ENCODE peak calls at places on chromosome 11, in six cellular contexts. One of them, this sample, is unnamed.
A peak's percentile ranks its signal among the peaks of the same experiment; 100 is the strongest.

GRCh38 chr11:130606781-130607511 is 158.5 kb downstream of the ADAMTS15 start:
- DNase-seq in kidney epithelial cell: no peak
- DNase-seq in keratinocyte: no peak
- DNase-seq in endothelial cell of umbilical vein: no peak
- DNase-seq in left ventricle myocardium inferior: peak; percentile 52
- DNase-seq in foreskin keratinocyte: no peak
- DNase-seq in this sample: no peak

GRCh38 chr11:102842930-102843329 is 479 bp downstream of the MMP3 start:
- DNase-seq in endothelial cell of umbilical vein: no peak
- DNase-seq in foreskin keratinocyte: no peak
- DNase-seq in keratinocyte: no peak
- DNase-seq in left ventricle myocardium inferior: no peak
- DNase-seq in kidney epithelial cell: no peak
- DNase-seq in this sample: no peak

GRCh38 chr11:35330924-35331323 is 88.4 kb downstream of the SLC1A2 start:
- DNase-seq in keratinocyte: no peak
- DNase-seq in endothelial cell of umbilical vein: no peak
- DNase-seq in kidney epithelial cell: no peak
- DNase-seq in foreskin keratinocyte: no peak
- DNase-seq in left ventricle myocardium inferior: no peak
- DNase-seq in this sample: no peak

GRCh38 chr11:42244376-42244775 is 784.9 kb upstream of the LRRC4C start:
- DNase-seq in foreskin keratinocyte: no peak
- DNase-seq in endothelial cell of umbilical vein: no peak
- DNase-seq in kidney epithelial cell: no peak
- DNase-seq in left ventricle myocardium inferior: no peak
- DNase-seq in keratinocyte: no peak
- DNase-seq in this sample: no peak

GRCh38 chr11:83007909-83008580 is 63.7 kb downstream of the RAB30 start:
- DNase-seq in left ventricle myocardium inferior: peak; percentile 55
- DNase-seq in keratinocyte: no peak
- DNase-seq in foreskin keratinocyte: no peak
- DNase-seq in kidney epithelial cell: no peak
- DNase-seq in endothelial cell of umbilical vein: peak; percentile 94
- DNase-seq in this sample: no peak

GRCh38 chr11:59267196-59267595 is 54.5 kb upstream of the MPEG1 start:
- DNase-seq in left ventricle myocardium inferior: no peak
- DNase-seq in foreskin keratinocyte: no peak
- DNase-seq in keratinocyte: no peak
- DNase-seq in kidney epithelial cell: peak; percentile 10
- DNase-seq in endothelial cell of umbilical vein: no peak
- DNase-seq in this sample: no peak

GRCh38 chr11:131662310-131662709 is 291.9 kb downstream of the NTM start:
- DNase-seq in kidney epithelial cell: no peak
- DNase-seq in left ventricle myocardium inferior: no peak
- DNase-seq in endothelial cell of umbilical vein: no peak
- DNase-seq in keratinocyte: no peak
- DNase-seq in foreskin keratinocyte: no peak
- DNase-seq in this sample: no peak

GRCh38 chr11:45933131-45933821 is 10.8 kb downstream of the LARGE2 start:
- DNase-seq in kidney epithelial cell: no peak
- DNase-seq in endothelial cell of umbilical vein: no peak
- DNase-seq in left ventricle myocardium inferior: peak; percentile 10
- DNase-seq in keratinocyte: no peak
- DNase-seq in foreskin keratinocyte: no peak
- DNase-seq in this sample: peak; percentile 40

GRCh38 chr11:123238297-123238696 is 43.2 kb upstream of the CLMP start:
- DNase-seq in left ventricle myocardium inferior: peak; percentile 32
- DNase-seq in endothelial cell of umbilical vein: no peak
- DNase-seq in keratinocyte: no peak
- DNase-seq in foreskin keratinocyte: no peak
- DNase-seq in kidney epithelial cell: no peak
- DNase-seq in this sample: no peak

GRCh38 chr11:118916842-118917388 is 8.8 kb downstream of the BCL9L start:
- DNase-seq in foreskin keratinocyte: no peak
- DNase-seq in kidney epithelial cell: no peak
- DNase-seq in left ventricle myocardium inferior: peak; percentile 75
- DNase-seq in endothelial cell of umbilical vein: no peak
- DNase-seq in keratinocyte: no peak
- DNase-seq in this sample: peak; percentile 39

GRCh38 chr11:44823920-44824704 is 97.3 kb downstream of the TSPAN18 start:
- DNase-seq in foreskin keratinocyte: no peak
- DNase-seq in kidney epithelial cell: no peak
- DNase-seq in keratinocyte: no peak
- DNase-seq in left ventricle myocardium inferior: no peak
- DNase-seq in endothelial cell of umbilical vein: peak; percentile 88
- DNase-seq in this sample: no peak

GRCh38 chr11:132858203-132858602 is 674.1 kb downstream of the OPCML start:
- DNase-seq in keratinocyte: no peak
- DNase-seq in kidney epithelial cell: no peak
- DNase-seq in endothelial cell of umbilical vein: no peak
- DNase-seq in foreskin keratinocyte: no peak
- DNase-seq in left ventricle myocardium inferior: no peak
- DNase-seq in this sample: peak; percentile 42

GRCh38 chr11:57637626-57638004 is 12.1 kb downstream of the YPEL4 start:
- DNase-seq in keratinocyte: no peak
- DNase-seq in foreskin keratinocyte: no peak
- DNase-seq in left ventricle myocardium inferior: no peak
- DNase-seq in kidney epithelial cell: no peak
- DNase-seq in endothelial cell of umbilical vein: no peak
- DNase-seq in this sample: no peak

GRCh38 chr11:95256204-95256819 is 25.3 kb upstream of the SESN3 start:
- DNase-seq in left ventricle myocardium inferior: no peak
- DNase-seq in kidney epithelial cell: no peak
- DNase-seq in keratinocyte: no peak
- DNase-seq in endothelial cell of umbilical vein: no peak
- DNase-seq in foreskin keratinocyte: peak; percentile 29
- DNase-seq in this sample: no peak

GRCh38 chr11:69985654-69986420 is 92.3 kb upstream of the ANO1 start:
- DNase-seq in foreskin keratinocyte: no peak
- DNase-seq in endothelial cell of umbilical vein: no peak
- DNase-seq in left ventricle myocardium inferior: no peak
- DNase-seq in kidney epithelial cell: no peak
- DNase-seq in keratinocyte: no peak
- DNase-seq in this sample: no peak

GRCh38 chr11:102118937-102119336 is 8.7 kb downstream of the YAP1 start:
- DNase-seq in keratinocyte: no peak
- DNase-seq in left ventricle myocardium inferior: no peak
- DNase-seq in endothelial cell of umbilical vein: no peak
- DNase-seq in kidney epithelial cell: no peak
- DNase-seq in foreskin keratinocyte: no peak
- DNase-seq in this sample: no peak

GRCh38 chr11:65066805-65067291 is 8.5 kb upstream of the NAALADL1 start:
- DNase-seq in endothelial cell of umbilical vein: no peak
- DNase-seq in foreskin keratinocyte: no peak
- DNase-seq in kidney epithelial cell: no peak
- DNase-seq in left ventricle myocardium inferior: no peak
- DNase-seq in keratinocyte: no peak
- DNase-seq in this sample: no peak

GRCh38 chr11:7571640-7572000 is 57.8 kb downstream of the PPFIBP2 start:
- DNase-seq in left ventricle myocardium inferior: peak; percentile 65
- DNase-seq in endothelial cell of umbilical vein: peak; percentile 78
- DNase-seq in keratinocyte: no peak
- DNase-seq in foreskin keratinocyte: no peak
- DNase-seq in kidney epithelial cell: no peak
- DNase-seq in this sample: peak; percentile 56

GRCh38 chr11:134597452-134597851 is 185.4 kb upstream of the B3GAT1 start:
- DNase-seq in foreskin keratinocyte: no peak
- DNase-seq in endothelial cell of umbilical vein: no peak
- DNase-seq in left ventricle myocardium inferior: no peak
- DNase-seq in kidney epithelial cell: no peak
- DNase-seq in keratinocyte: no peak
- DNase-seq in this sample: no peak

GRCh38 chr11:5803982-5804381 is 4.7 kb upstream of the OR52N2 start:
- DNase-seq in foreskin keratinocyte: no peak
- DNase-seq in endothelial cell of umbilical vein: no peak
- DNase-seq in left ventricle myocardium inferior: no peak
- DNase-seq in keratinocyte: no peak
- DNase-seq in kidney epithelial cell: no peak
- DNase-seq in this sample: no peak

GRCh38 chr11:9797300-9797699 is 133.4 kb downstream of the SWAP70 start:
- DNase-seq in kidney epithelial cell: no peak
- DNase-seq in foreskin keratinocyte: no peak
- DNase-seq in keratinocyte: no peak
- DNase-seq in left ventricle myocardium inferior: no peak
- DNase-seq in endothelial cell of umbilical vein: no peak
- DNase-seq in this sample: no peak

GRCh38 chr11:27025957-27026356 is 14.7 kb upstream of the BBOX1 start:
- DNase-seq in left ventricle myocardium inferior: no peak
- DNase-seq in foreskin keratinocyte: no peak
- DNase-seq in endothelial cell of umbilical vein: no peak
- DNase-seq in kidney epithelial cell: no peak
- DNase-seq in keratinocyte: no peak
- DNase-seq in this sample: no peak

GRCh38 chr11:114179234-114179941 is 116.8 kb upstream of the NNMT start:
- DNase-seq in kidney epithelial cell: no peak
- DNase-seq in keratinocyte: no peak
- DNase-seq in left ventricle myocardium inferior: peak; percentile 83
- DNase-seq in endothelial cell of umbilical vein: peak; percentile 97
- DNase-seq in foreskin keratinocyte: no peak
- DNase-seq in this sample: no peak
- H3K27me3 ChIP-seq in kidney epithelial cell: peaks cover 44% of the 10 kb centered on the region
- H3K27me3 ChIP-seq in keratinocyte: peaks cover 81% of the 10 kb centered on the region
- H3K27me3 ChIP-seq in left ventricle myocardium inferior: no peaks in the 10 kb centered on the region
- H3K27me3 ChIP-seq in endothelial cell of umbilical vein: no peaks in the 10 kb centered on the region
- H3K27me3 ChIP-seq in foreskin keratinocyte: peaks cover 75% of the 10 kb centered on the region
- H3K27me3 ChIP-seq in this sample: peaks cover 3% of the 10 kb centered on the region

GRCh38 chr11:78832226-78832947 is 257.7 kb upstream of the NARS2 start:
- DNase-seq in kidney epithelial cell: no peak
- DNase-seq in foreskin keratinocyte: no peak
- DNase-seq in endothelial cell of umbilical vein: no peak
- DNase-seq in left ventricle myocardium inferior: no peak
- DNase-seq in keratinocyte: no peak
- DNase-seq in this sample: no peak
- TF ChIP-seq CTCF in kidney epithelial cell: no peak
- TF ChIP-seq CTCF in foreskin keratinocyte: no peak
- TF ChIP-seq CTCF in endothelial cell of umbilical vein: no peak
- TF ChIP-seq CTCF in left ventricle myocardium inferior: no peak
- TF ChIP-seq CTCF in keratinocyte: peak; percentile 20
- TF ChIP-seq CTCF in this sample: peak; percentile 23

GRCh38 chr11:117701781-117702180 is 95.2 kb downstream of the DSCAML1 start:
- DNase-seq in kidney epithelial cell: no peak
- DNase-seq in keratinocyte: no peak
- DNase-seq in endothelial cell of umbilical vein: no peak
- DNase-seq in left ventricle myocardium inferior: no peak
- DNase-seq in foreskin keratinocyte: no peak
- DNase-seq in this sample: no peak
- H3K27me3 ChIP-seq in kidney epithelial cell: peaks cover 5% of the 10 kb centered on the region
- H3K27me3 ChIP-seq in keratinocyte: peaks cover 4% of the 10 kb centered on the region
- H3K27me3 ChIP-seq in endothelial cell of umbilical vein: no peaks in the 10 kb centered on the region
- H3K27me3 ChIP-seq in left ventricle myocardium inferior: no peaks in the 10 kb centered on the region
- H3K27me3 ChIP-seq in foreskin keratinocyte: peaks cover 15% of the 10 kb centered on the region
- H3K27me3 ChIP-seq in this sample: no peaks in the 10 kb centered on the region

DNA sequence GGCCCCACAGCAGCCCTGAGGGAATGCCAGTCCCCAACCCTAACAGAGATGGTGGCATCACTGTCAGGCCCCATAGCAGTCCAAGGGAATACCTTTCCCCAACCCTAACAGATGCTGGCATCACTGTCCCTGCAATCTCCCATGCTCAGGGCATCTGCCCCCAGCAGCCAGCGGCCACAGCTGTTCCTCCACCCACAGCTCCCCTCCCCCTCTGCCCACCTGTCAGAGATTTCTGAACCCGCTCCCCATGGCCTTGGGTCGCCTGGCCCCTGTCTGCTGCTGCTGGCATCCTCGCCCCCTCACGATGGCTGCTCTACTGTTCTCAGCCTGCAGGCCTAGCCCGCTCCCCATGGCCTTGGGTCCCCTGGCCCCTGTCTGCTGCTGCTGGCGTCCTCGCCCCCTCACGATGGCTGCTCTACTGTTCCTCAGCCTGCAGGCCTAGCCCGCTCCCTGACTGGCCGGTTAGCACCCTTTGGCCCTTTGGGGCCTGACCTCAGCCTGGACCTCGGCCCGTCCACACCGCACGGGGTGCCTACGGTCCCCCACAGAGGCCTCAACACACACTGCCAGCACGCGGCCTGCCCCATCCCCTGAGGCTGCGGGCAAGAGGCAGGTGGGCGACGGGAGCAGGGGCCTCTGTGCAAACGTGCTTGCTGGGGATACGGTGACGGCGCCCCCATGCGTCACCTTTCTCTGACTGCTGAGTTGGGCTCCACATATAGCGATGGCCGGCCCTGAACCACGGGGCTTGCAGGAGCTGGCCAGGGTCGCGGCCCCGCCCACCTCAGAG is 20.7 kb downstream of the CHID1 start:
- DNase-seq in kidney epithelial cell: no peak
- DNase-seq in left ventricle myocardium inferior: no peak
- DNase-seq in foreskin keratinocyte: no peak
- DNase-seq in endothelial cell of umbilical vein: no peak
- DNase-seq in keratinocyte: no peak
- DNase-seq in this sample: no peak
- TF ChIP-seq CTCF in kidney epithelial cell: no peak
- TF ChIP-seq CTCF in left ventricle myocardium inferior: no peak
- TF ChIP-seq CTCF in foreskin keratinocyte: no peak
- TF ChIP-seq CTCF in endothelial cell of umbilical vein: no peak
- TF ChIP-seq CTCF in keratinocyte: no peak
- TF ChIP-seq CTCF in this sample: no peak

DNA sequence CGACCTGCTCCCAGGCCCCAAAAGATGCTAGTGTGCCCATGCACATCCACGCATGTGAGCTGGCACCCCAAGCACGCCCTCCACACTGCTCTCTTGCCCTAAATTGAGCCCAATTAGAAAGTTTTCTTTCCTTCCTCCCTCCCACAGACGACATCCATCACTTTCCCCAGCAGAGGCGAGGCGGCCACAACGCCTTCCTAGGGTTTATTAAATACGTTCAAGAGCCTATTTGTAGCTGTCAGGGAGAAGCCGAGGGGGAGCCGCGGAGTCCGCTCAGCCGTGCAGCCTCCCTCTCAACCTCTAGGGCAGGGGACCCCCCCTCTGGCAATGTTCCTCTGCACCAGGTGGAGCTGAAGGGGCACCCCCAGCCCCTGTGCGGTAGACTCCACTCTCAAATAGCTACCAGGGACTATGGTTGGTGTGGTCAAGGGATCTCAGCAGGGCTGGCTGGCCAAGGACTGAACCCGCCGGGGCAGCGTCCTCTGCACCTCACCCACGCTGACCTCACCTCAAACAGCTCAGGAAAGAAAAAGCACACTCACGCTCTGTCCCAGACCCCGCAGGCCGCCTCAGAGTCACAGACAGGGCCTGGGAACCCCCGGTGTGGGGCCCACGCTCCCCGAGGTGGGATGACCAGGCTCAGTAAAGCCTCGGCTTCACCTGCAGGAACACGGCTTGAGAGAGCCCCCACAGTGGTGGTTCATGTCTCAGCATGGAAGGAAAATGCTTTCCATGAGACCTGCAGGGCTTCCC is 152.4 kb downstream of the DSCAML1 start:
- DNase-seq in left ventricle myocardium inferior: no peak
- DNase-seq in kidney epithelial cell: no peak
- DNase-seq in endothelial cell of umbilical vein: no peak
- DNase-seq in foreskin keratinocyte: no peak
- DNase-seq in keratinocyte: no peak
- DNase-seq in this sample: no peak
- H3K27me3 ChIP-seq in left ventricle myocardium inferior: no peaks in the 10 kb centered on the region
- H3K27me3 ChIP-seq in kidney epithelial cell: peaks cover 21% of the 10 kb centered on the region
- H3K27me3 ChIP-seq in endothelial cell of umbilical vein: no peaks in the 10 kb centered on the region
- H3K27me3 ChIP-seq in foreskin keratinocyte: peaks cover 11% of the 10 kb centered on the region
- H3K27me3 ChIP-seq in keratinocyte: peaks cover 15% of the 10 kb centered on the region
- H3K27me3 ChIP-seq in this sample: no peaks in the 10 kb centered on the region

This sample was measured in mammary epithelial cell.